ENCODE peak calls at places on chromosomes 4 and X, in ten cellular contexts. L is tibial nerve, Q is endothelial cell of umbilical vein, J is GM12891, H is spleen, D is testis, V is H54, P is ovary, C is uterus, W is HCT116. K is an unnamed sample.

GRCh38 chr4:78325244-78326187 is 226.1 kb upstream of the ANXA3 start:
- DNase-seq in L (no peak), Q (no peak), J (no peak), H (no peak), D (no peak), V (no peak), P (no peak), C (no peak), W (no peak), K (no peak)

GRCh38 chr4:165627128-165627527 is 245.9 kb upstream of the TLL1 start:
- DNase-seq in L (no peak), Q (no peak), J (no peak), H (no peak), D (no peak), V (no peak), P (no peak), C (no peak), W (no peak), K (no peak)

GRCh38 chr4:126777649-126778048 is 855.1 kb upstream of the INTU start:
- DNase-seq in L (no peak), Q (peak; percentile 20), J (no peak), H (no peak), D (no peak), V (no peak), P (no peak), C (no peak), W (no peak), K (no peak)

GRCh38 chr4:105546086-105546485 is 6.3 kb upstream of the ARHGEF38 start:
- DNase-seq in L (no peak), Q (no peak), J (no peak), H (no peak), D (no peak), V (no peak), P (no peak), C (no peak), W (no peak), K (no peak)

GRCh38 chr4:32470087-32470585 is 1750.0 kb downstream of the PCDH7 start:
- DNase-seq in L (no peak), Q (no peak), J (no peak), H (no peak), D (no peak), V (no peak), P (no peak), C (no peak), W (no peak), K (no peak)

GRCh38 chrX:123860506-123860840 is 620 bp downstream of the XIAP start:
- DNase-seq in L (peak; percentile 20), Q (peak; percentile 63), J (no peak), H (no peak), D (peak; percentile 19), V (no peak), P (no peak), C (no peak), W (no peak), K (peak; percentile 26)

GRCh38 chr4:14994242-14994641 is 8.0 kb upstream of the CPEB2 start:
- DNase-seq in L (no peak), Q (no peak), J (no peak), H (no peak), D (no peak), V (no peak), P (no peak), C (no peak), W (no peak), K (peak; percentile 37)

GRCh38 chr4:112060212-112060611 is 85.0 kb upstream of the FAM241A start:
- DNase-seq in L (no peak), Q (peak; percentile 59), J (no peak), H (no peak), D (no peak), V (no peak), P (no peak), C (no peak), W (peak; percentile 33), K (no peak)

GRCh38 chr4:89373396-89373795 is 65.8 kb upstream of the GPRIN3 start:
- DNase-seq in L (no peak), Q (no peak), J (no peak), H (no peak), D (no peak), V (no peak), P (no peak), C (no peak), W (no peak), K (no peak)

GRCh38 chr4:118279920-118280432 is 72.8 kb downstream of the PRSS12 start:
- DNase-seq in L (no peak), Q (no peak), J (no peak), H (no peak), D (no peak), V (no peak), P (no peak), C (no peak), W (no peak), K (no peak)
- TF ChIP-seq POLR2A in L (no peak), Q (no peak), J (no peak), H (no peak), D (no peak), V (no peak), P (no peak), C (no peak), W (no peak), K (no peak)

GRCh38 chr4:53364624-53365023 is 1.2 kb downstream of the SCFD2 start:
- DNase-seq in L (no peak), Q (no peak), J (no peak), H (no peak), D (no peak), V (no peak), P (no peak), C (no peak), W (no peak), K (no peak)

GRCh38 chr4:53366301-53366716 is 448 bp upstream of the SCFD2 start:
- DNase-seq in L (no peak), Q (no peak), J (no peak), H (no peak), D (no peak), V (no peak), P (no peak), C (no peak), W (no peak), K (no peak)

GRCh38 chr4:53362093-53362492 is 3.8 kb downstream of the SCFD2 start:
- DNase-seq in L (no peak), Q (no peak), J (no peak), H (no peak), D (no peak), V (no peak), P (no peak), C (no peak), W (no peak), K (no peak)

GRCh38 chr4:53365121-53365485 is 758 bp downstream of the SCFD2 start:
- DNase-seq in L (no peak), Q (no peak), J (no peak), H (no peak), D (no peak), V (peak; percentile 12), P (no peak), C (no peak), W (no peak), K (no peak)

DNA sequence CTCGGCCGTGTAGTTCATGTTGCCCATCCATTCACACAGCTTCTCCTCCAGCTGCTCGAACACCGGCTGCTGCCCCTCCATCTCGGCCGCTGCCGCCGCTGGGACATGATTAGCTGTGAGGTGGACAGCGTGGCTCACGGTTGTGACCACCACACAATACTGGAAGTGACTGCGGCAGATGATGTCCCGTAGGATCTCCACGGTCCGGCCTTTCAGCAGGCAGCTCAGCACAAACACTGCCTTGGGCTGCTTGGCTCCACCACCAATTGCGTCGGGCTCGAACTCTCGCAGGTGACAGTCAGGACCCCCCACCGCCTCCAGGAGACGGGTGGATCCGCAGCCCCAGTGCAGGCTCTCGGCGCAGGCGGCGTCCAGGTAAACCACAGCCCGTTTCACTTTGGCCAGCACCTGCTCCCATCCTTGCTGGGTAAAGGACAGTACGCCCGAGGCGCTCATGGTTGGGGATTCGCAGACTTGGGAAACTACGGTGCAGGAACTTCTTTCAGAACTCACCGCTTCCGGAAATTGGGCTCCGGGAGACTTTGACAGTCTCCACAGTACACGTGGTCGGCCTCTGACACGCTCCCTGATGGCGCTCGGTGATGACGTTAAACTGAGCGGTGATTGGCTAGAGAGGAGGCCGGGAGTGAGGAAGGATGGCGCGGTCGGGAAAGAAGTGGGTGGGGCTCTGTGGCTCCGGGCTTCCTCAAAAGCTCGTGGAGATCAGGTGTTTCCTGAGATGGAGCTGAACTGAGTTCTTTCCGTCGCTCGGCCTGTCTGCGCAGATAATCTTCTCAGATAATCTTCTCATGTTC is at the start of gene SCFD2:
- DNase-seq in L (peak; percentile 100), Q (peak; percentile 96), J (peak; percentile 77), H (peak; percentile 97), D (peak; percentile 100), V (peak; percentile 78), P (peak; percentile 97), C (peak; percentile 98), W (peak; percentile 93), K (peak; percentile 79)
- TF ChIP-seq POLR2A in L (no peak), Q (peak; percentile 67), J (peak; percentile 83), H (no peak), D (no peak), V (peak; percentile 55), P (peak; percentile 23), C (peak; percentile 16), W (peak; percentile 49), K (peak; percentile 49)

DNA sequence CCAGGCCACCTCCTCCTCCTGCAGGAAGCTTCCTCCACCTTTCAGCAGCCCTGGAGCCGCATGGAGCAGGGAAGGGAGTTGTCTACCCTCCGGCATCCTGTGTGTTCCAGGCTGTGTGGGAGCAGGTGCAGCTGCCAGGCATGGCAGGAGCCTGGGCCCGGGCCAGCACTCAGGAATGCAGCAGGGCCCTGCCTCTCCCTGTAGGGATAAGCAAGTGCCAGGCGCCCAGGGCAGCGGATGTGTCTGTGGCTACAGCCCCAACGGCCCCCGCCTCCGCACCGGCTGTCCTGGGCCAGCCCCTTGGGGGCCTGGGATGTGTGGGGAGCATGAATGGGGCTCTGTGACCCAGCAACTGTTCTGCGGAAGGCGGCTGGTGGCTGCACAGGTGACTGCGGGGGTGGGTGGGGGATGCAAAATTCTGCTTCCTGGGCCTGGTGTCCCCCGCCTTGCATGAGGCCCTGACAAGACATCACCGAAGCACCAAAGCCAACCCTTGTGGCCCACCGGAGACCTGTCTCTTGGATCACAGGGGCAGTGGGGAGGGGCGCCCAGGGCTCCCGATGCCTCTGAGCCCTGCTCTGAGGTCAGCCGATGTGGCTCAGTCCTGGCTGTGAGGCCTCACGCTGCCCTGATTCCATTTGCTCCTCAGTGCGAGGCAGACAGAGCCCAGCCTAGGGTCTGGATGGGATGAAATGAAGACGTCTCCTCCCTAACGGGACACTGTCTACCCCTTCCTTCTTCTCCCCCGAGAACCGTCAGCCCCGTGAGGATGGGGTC is 1.4 kb upstream of the DOK7 start:
- DNase-seq in L (no peak), Q (peak; percentile 12), J (no peak), H (peak; percentile 73), D (peak; percentile 89), V (peak; percentile 77), P (no peak), C (no peak), W (no peak), K (peak; percentile 69)
- TF ChIP-seq POLR2A in L (no peak), Q (no peak), J (no peak), H (no peak), D (no peak), V (no peak), P (no peak), C (no peak), W (no peak), K (no peak)

DNA sequence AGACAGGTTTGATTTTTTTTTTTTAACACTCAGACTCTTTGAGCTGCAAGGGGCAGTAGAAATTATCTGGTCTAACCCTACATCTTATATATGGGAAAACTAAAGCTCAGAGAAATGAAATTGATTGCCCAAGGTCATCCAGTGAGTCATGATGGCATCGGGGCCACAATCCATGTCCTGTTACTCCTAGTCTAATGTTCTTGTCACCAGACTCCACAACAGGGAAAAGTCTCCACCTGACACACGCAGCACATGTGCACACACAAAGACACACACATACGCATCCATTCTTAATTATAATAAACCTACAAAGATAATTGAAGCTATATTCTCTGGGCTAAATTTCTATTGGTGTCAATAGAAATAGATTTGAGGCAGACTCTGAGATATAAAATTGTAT is 48.4 kb downstream of the GPC3 start:
- DNase-seq in L (no peak), Q (no peak), J (no peak), H (no peak), D (no peak), V (no peak), P (no peak), C (no peak), W (no peak), K (no peak)
- TF ChIP-seq POLR2A in L (no peak), Q (no peak), J (no peak), H (no peak), D (no peak), V (no peak), P (no peak), C (no peak), W (no peak), K (no peak)

K was measured in upper lobe of left lung.